ENCODE peak calls at places on chromosomes 3 and 15, in four cellular contexts. Y is breast epithelium; T is EL; D is stimulated activated CD8-positive, alpha-beta memory T cell treated with anti-CD3 and anti-CD28 coated beads, Interleukin-15, amount 100 ng/mL, for 48 hours. B is an unnamed sample.

GRCh38 chr3:133089906-133090305 is 51.7 kb downstream of the TMEM108 start:
- DNase-seq in D (no peak), T (no peak), Y (no peak), B (no peak)

GRCh38 chr15:99706557-99707303 is 26.5 kb downstream of the LYSMD4 start:
- DNase-seq in Y (no peak), T (no peak), D (no peak), B (peak)

GRCh38 chr3:177230641-177231040 is 33.4 kb upstream of the TBL1XR1 start:
- DNase-seq in T (no peak), Y (no peak), D (no peak), B (no peak)

GRCh38 chr3:149277338-149277813 is 55.7 kb upstream of the CP start:
- DNase-seq in D (no peak), T (peak), Y (no peak), B (peak)

GRCh38 chr3:100482181-100482580 is 10.2 kb upstream of the TMEM45A start:
- DNase-seq in Y (no peak), T (no peak), D (no peak), B (no peak)

GRCh38 chr3:196517919-196518318 is 2.8 kb upstream of the SMCO1 start:
- DNase-seq in D (no peak), Y (no peak), T (no peak), B (no peak)

GRCh38 chr3:155859859-155860258 is 5.6 kb upstream of the SLC33A1 start:
- DNase-seq in D (no peak), Y (no peak), T (peak), B (no peak)

GRCh38 chr3:182414586-182414985 is 378.7 kb upstream of the ATP11B start:
- DNase-seq in D (no peak), Y (no peak), T (no peak), B (no peak)

GRCh38 chr15:35115155-35115725 is 30.1 kb upstream of the NANOGP8 start:
- DNase-seq in T (no peak), D (no peak), Y (no peak), B (no peak)

GRCh38 chr15:31487811-31488436 is 161.3 kb downstream of the KLF13 start:
- DNase-seq in Y (no peak), D (peak), T (peak), B (no peak)

GRCh38 chr3:102715030-102715697 is 280.3 kb downstream of the ZPLD1 start:
- DNase-seq in Y (no peak), D (no peak), T (no peak), B (no peak)

GRCh38 chr3:47612178-47612577 is 33.5 kb upstream of the CSPG5 start:
- DNase-seq in D (no peak), T (peak), Y (no peak), B (no peak)

GRCh38 chr3:105254154-105254553 is 112.6 kb upstream of the ALCAM start:
- DNase-seq in Y (no peak), T (no peak), D (no peak), B (no peak)

GRCh38 chr3:155492841-155493240 is 199.4 kb upstream of the STRIT1 start:
- DNase-seq in Y (no peak), T (no peak), D (no peak), B (no peak)

GRCh38 chr15:89654847-89655805 is at the start of gene KIF7:
- DNase-seq in Y (no peak), T (peak), D (peak), B (no peak)

GRCh38 chr3:160485931-160486330 is 36.3 kb upstream of the TRIM59 start:
- DNase-seq in Y (no peak), D (no peak), T (peak), B (no peak)

GRCh38 chr15:75620043-75620775 is 5.3 kb downstream of the SNUPN start:
- DNase-seq in D (no peak), Y (no peak), T (peak), B (no peak)

GRCh38 chr3:101829066-101829830 is 20.1 kb upstream of the NFKBIZ start:
- DNase-seq in T (peak), Y (peak), D (no peak), B (peak)

GRCh38 chr15:73746883-73747282 is 6.3 kb downstream of the INSYN1 start:
- DNase-seq in Y (no peak), D (no peak), T (peak), B (no peak)

GRCh38 chr3:181868576-181868975 is 156.9 kb downstream of the SOX2 start:
- DNase-seq in T (no peak), D (no peak), Y (no peak), B (no peak)

GRCh38 chr15:34335176-34335575 is 2.4 kb downstream of the SLC12A6 start:
- DNase-seq in D (no peak), Y (no peak), T (no peak), B (no peak)